ENCODE peak calls at places on chromosomes 4 and X, in seven cellular contexts. One of them, this sample, is unnamed.

GRCh38 chrX:47169273-47169672 is 24.3 kb downstream of the RBM10 start:
- DNase-seq in foreskin keratinocyte: no peak
- DNase-seq in adrenal gland: no peak
- DNase-seq in pancreas: no peak
- DNase-seq in tibial nerve: no peak
- DNase-seq in H9: peak; percentile 17
- DNase-seq in psoas muscle: no peak
- DNase-seq in this sample: no peak

GRCh38 chr4:152408514-152409327 is 127.2 kb downstream of the FBXW7 start:
- DNase-seq in foreskin keratinocyte: peak; percentile 36
- DNase-seq in adrenal gland: no peak
- DNase-seq in pancreas: no peak
- DNase-seq in tibial nerve: no peak
- DNase-seq in H9: no peak
- DNase-seq in psoas muscle: no peak
- DNase-seq in this sample: no peak

GRCh38 chr4:173413043-173413442 is 14.1 kb upstream of the SCRG1 start:
- DNase-seq in foreskin keratinocyte: no peak
- DNase-seq in adrenal gland: peak; percentile 24
- DNase-seq in pancreas: no peak
- DNase-seq in tibial nerve: peak; percentile 36
- DNase-seq in H9: no peak
- DNase-seq in psoas muscle: no peak
- DNase-seq in this sample: no peak

GRCh38 chr4:104938624-104939023 is 208.1 kb upstream of the TET2 start:
- DNase-seq in foreskin keratinocyte: no peak
- DNase-seq in adrenal gland: no peak
- DNase-seq in pancreas: no peak
- DNase-seq in tibial nerve: no peak
- DNase-seq in H9: no peak
- DNase-seq in psoas muscle: no peak
- DNase-seq in this sample: no peak

GRCh38 chrX:13084611-13085010 is 40.2 kb upstream of the FAM9C start:
- DNase-seq in foreskin keratinocyte: no peak
- DNase-seq in adrenal gland: no peak
- DNase-seq in pancreas: no peak
- DNase-seq in tibial nerve: no peak
- DNase-seq in H9: no peak
- DNase-seq in psoas muscle: no peak
- DNase-seq in this sample: no peak

GRCh38 chr4:80751200-80751599 is 279.3 kb upstream of the BMP3 start:
- DNase-seq in foreskin keratinocyte: no peak
- DNase-seq in adrenal gland: no peak
- DNase-seq in pancreas: no peak
- DNase-seq in tibial nerve: no peak
- DNase-seq in H9: peak; percentile 38
- DNase-seq in psoas muscle: no peak
- DNase-seq in this sample: no peak

GRCh38 chrX:105488731-105489130 is 268.2 kb upstream of the TEX13A start:
- DNase-seq in foreskin keratinocyte: no peak
- DNase-seq in adrenal gland: no peak
- DNase-seq in pancreas: no peak
- DNase-seq in tibial nerve: no peak
- DNase-seq in H9: no peak
- DNase-seq in psoas muscle: no peak
- DNase-seq in this sample: no peak

GRCh38 chr4:118112647-118113046 is 78.4 kb downstream of the NDST3 start:
- DNase-seq in foreskin keratinocyte: peak; percentile 30
- DNase-seq in adrenal gland: no peak
- DNase-seq in pancreas: no peak
- DNase-seq in tibial nerve: no peak
- DNase-seq in H9: no peak
- DNase-seq in psoas muscle: no peak
- DNase-seq in this sample: no peak

GRCh38 chr4:93710101-93710846 is 118.3 kb upstream of the ATOH1 start:
- DNase-seq in foreskin keratinocyte: peak; percentile 6
- DNase-seq in adrenal gland: no peak
- DNase-seq in pancreas: no peak
- DNase-seq in tibial nerve: no peak
- DNase-seq in H9: peak; percentile 56
- DNase-seq in psoas muscle: no peak
- DNase-seq in this sample: no peak
- TF ChIP-seq CTCF in foreskin keratinocyte: peak; percentile 67
- TF ChIP-seq CTCF in adrenal gland: no peak
- TF ChIP-seq CTCF in pancreas: no peak
- TF ChIP-seq CTCF in tibial nerve: no peak
- TF ChIP-seq CTCF in H9: peak; percentile 82
- TF ChIP-seq CTCF in psoas muscle: peak; percentile 10
- TF ChIP-seq CTCF in this sample: no peak

DNA sequence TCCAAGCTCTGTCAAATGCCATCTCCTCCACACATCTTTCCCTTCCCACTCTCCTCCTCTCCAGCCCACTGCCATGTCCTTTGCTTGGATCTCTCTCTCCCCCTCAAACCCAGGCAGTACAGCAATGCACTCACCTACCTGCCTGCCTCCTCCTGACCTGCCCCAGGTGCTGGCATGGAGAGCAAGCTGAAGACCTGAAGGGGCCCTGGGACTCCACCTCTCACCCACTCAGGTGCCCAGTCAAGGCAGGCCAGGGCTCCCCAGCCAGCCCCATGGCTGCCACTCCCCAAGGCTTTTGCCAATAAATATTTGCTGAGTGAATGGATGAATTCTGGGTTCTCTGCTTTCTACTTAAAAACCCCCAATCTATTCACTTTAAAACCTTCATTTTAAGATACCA is 12.6 kb upstream of the PHKA2 start:
- DNase-seq in foreskin keratinocyte: no peak
- DNase-seq in adrenal gland: no peak
- DNase-seq in pancreas: no peak
- DNase-seq in tibial nerve: no peak
- DNase-seq in H9: no peak
- DNase-seq in psoas muscle: no peak
- DNase-seq in this sample: no peak
- H3K27me3 ChIP-seq in foreskin keratinocyte: no peaks in the 10 kb centered on the region
- H3K27me3 ChIP-seq in adrenal gland: no peaks in the 10 kb centered on the region
- H3K27me3 ChIP-seq in pancreas: no peaks in the 10 kb centered on the region
- H3K27me3 ChIP-seq in tibial nerve: no peaks in the 10 kb centered on the region
- H3K27me3 ChIP-seq in H9: no peaks in the 10 kb centered on the region
- H3K27me3 ChIP-seq in psoas muscle: no peaks in the 10 kb centered on the region
- H3K27me3 ChIP-seq in this sample: no peaks in the 10 kb centered on the region

GRCh38 chrX:147072747-147073146 is 258.2 kb upstream of the CXorf51A start:
- DNase-seq in foreskin keratinocyte: no peak
- DNase-seq in adrenal gland: no peak
- DNase-seq in pancreas: no peak
- DNase-seq in tibial nerve: no peak
- DNase-seq in H9: no peak
- DNase-seq in psoas muscle: no peak
- DNase-seq in this sample: no peak

DNA sequence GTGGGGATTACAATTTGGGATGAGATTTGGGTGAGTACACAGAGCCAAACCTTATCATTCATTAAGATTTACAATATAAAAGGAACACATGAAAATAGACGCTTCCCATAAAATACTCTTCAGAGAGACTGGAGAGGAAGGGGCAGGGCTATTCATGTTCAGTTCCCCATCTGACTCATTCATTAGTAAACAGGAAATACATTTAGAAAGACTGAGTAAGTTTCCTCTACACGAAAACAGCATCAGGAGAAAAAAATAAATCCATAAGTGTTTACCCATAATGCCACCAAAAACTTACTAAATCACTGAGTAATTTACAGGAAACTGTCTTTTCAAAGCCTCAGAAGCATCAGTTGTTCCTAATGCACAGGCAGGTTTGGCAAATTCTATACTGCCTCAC is 255.4 kb upstream of the CXorf51A start:
- DNase-seq in foreskin keratinocyte: no peak
- DNase-seq in adrenal gland: no peak
- DNase-seq in pancreas: no peak
- DNase-seq in tibial nerve: no peak
- DNase-seq in H9: no peak
- DNase-seq in psoas muscle: no peak
- DNase-seq in this sample: no peak
- H3K27ac ChIP-seq in foreskin keratinocyte: no peak overlapping the region
- H3K27ac ChIP-seq in adrenal gland: no peak overlapping the region
- H3K27ac ChIP-seq in pancreas: no peak overlapping the region
- H3K27ac ChIP-seq in tibial nerve: no peak overlapping the region
- H3K27ac ChIP-seq in H9: no peak overlapping the region
- H3K27ac ChIP-seq in psoas muscle: no peak overlapping the region
- H3K27ac ChIP-seq in this sample: no peak overlapping the region

DNA sequence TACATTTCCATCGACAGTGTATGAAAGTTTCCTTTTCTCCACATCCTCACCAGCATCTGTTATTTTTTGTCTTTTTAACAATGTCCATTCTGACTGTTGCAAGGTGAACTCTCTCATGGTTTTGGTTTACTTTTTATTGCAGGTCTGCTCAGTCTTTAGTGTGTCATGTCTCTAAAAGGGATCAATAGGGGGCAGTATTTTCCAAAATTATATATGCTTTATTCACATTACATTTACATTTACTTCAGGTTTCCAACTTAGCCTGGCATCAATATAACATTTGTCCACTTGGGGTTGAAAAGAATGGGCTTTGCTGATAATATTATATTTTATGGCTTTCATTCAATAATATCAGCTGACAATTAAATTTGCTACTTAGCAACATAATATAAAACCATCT is 265.0 kb upstream of the SLITRK2 start:
- DNase-seq in foreskin keratinocyte: no peak
- DNase-seq in adrenal gland: no peak
- DNase-seq in pancreas: no peak
- DNase-seq in tibial nerve: no peak
- DNase-seq in H9: no peak
- DNase-seq in psoas muscle: no peak
- DNase-seq in this sample: no peak
- TF ChIP-seq CTCF in foreskin keratinocyte: no peak
- TF ChIP-seq CTCF in adrenal gland: no peak
- TF ChIP-seq CTCF in pancreas: no peak
- TF ChIP-seq CTCF in tibial nerve: no peak
- TF ChIP-seq CTCF in H9: peak; percentile 54
- TF ChIP-seq CTCF in psoas muscle: no peak
- TF ChIP-seq CTCF in this sample: no peak

GRCh38 chr4:13537832-13538177 is 6.5 kb downstream of the NKX3-2 start:
- DNase-seq in foreskin keratinocyte: no peak
- DNase-seq in adrenal gland: no peak
- DNase-seq in pancreas: no peak
- DNase-seq in tibial nerve: no peak
- DNase-seq in H9: no peak
- DNase-seq in psoas muscle: no peak
- DNase-seq in this sample: no peak

GRCh38 chr4:13539047-13539720 is 5.1 kb downstream of the NKX3-2 start:
- DNase-seq in foreskin keratinocyte: peak; percentile 9
- DNase-seq in adrenal gland: no peak
- DNase-seq in pancreas: no peak
- DNase-seq in tibial nerve: no peak
- DNase-seq in H9: no peak
- DNase-seq in psoas muscle: no peak
- DNase-seq in this sample: no peak

GRCh38 chr4:13537011-13537831 is 7.1 kb downstream of the NKX3-2 start:
- DNase-seq in foreskin keratinocyte: no peak
- DNase-seq in adrenal gland: no peak
- DNase-seq in pancreas: no peak
- DNase-seq in tibial nerve: no peak
- DNase-seq in H9: no peak
- DNase-seq in psoas muscle: no peak
- DNase-seq in this sample: no peak

GRCh38 chr4:13539721-13540445 is 4.4 kb downstream of the NKX3-2 start:
- DNase-seq in foreskin keratinocyte: no peak
- DNase-seq in adrenal gland: no peak
- DNase-seq in pancreas: no peak
- DNase-seq in tibial nerve: no peak
- DNase-seq in H9: peak; percentile 44
- DNase-seq in psoas muscle: no peak
- DNase-seq in this sample: no peak

GRCh38 chr4:13538427-13538973 is 5.8 kb downstream of the NKX3-2 start:
- DNase-seq in foreskin keratinocyte: no peak
- DNase-seq in adrenal gland: no peak
- DNase-seq in pancreas: no peak
- DNase-seq in tibial nerve: no peak
- DNase-seq in H9: no peak
- DNase-seq in psoas muscle: no peak
- DNase-seq in this sample: no peak
- H3K27me3 ChIP-seq in foreskin keratinocyte: peaks cover 100% of the 10 kb centered on the region
- H3K27me3 ChIP-seq in adrenal gland: peaks cover 97% of the 10 kb centered on the region
- H3K27me3 ChIP-seq in pancreas: peaks cover 13% of the 10 kb centered on the region
- H3K27me3 ChIP-seq in tibial nerve: peaks cover 2% of the 10 kb centered on the region
- H3K27me3 ChIP-seq in H9: peaks cover 100% of the 10 kb centered on the region
- H3K27me3 ChIP-seq in psoas muscle: peaks cover 100% of the 10 kb centered on the region
- H3K27me3 ChIP-seq in this sample: peaks cover 98% of the 10 kb centered on the region

GRCh38 chr4:146245899-146246298 is 31.6 kb downstream of the REELD1 start:
- DNase-seq in foreskin keratinocyte: no peak
- DNase-seq in adrenal gland: peak; percentile 81
- DNase-seq in pancreas: no peak
- DNase-seq in tibial nerve: no peak
- DNase-seq in H9: no peak
- DNase-seq in psoas muscle: no peak
- DNase-seq in this sample: no peak

GRCh38 chr4:146246381-146246780 is 32.0 kb downstream of the REELD1 start:
- DNase-seq in foreskin keratinocyte: no peak
- DNase-seq in adrenal gland: no peak
- DNase-seq in pancreas: no peak
- DNase-seq in tibial nerve: no peak
- DNase-seq in H9: no peak
- DNase-seq in psoas muscle: no peak
- DNase-seq in this sample: no peak

GRCh38 chr4:146244496-146244895 is 30.2 kb downstream of the REELD1 start:
- DNase-seq in foreskin keratinocyte: no peak
- DNase-seq in adrenal gland: no peak
- DNase-seq in pancreas: no peak
- DNase-seq in tibial nerve: no peak
- DNase-seq in H9: no peak
- DNase-seq in psoas muscle: no peak
- DNase-seq in this sample: no peak

GRCh38 chr4:146243883-146244277 is 29.5 kb downstream of the REELD1 start:
- DNase-seq in foreskin keratinocyte: no peak
- DNase-seq in adrenal gland: no peak
- DNase-seq in pancreas: no peak
- DNase-seq in tibial nerve: no peak
- DNase-seq in H9: no peak
- DNase-seq in psoas muscle: no peak
- DNase-seq in this sample: no peak

GRCh38 chr4:146245246-146245645 is 30.9 kb downstream of the REELD1 start:
- DNase-seq in foreskin keratinocyte: no peak
- DNase-seq in adrenal gland: peak; percentile 57
- DNase-seq in pancreas: no peak
- DNase-seq in tibial nerve: no peak
- DNase-seq in H9: no peak
- DNase-seq in psoas muscle: peak; percentile 46
- DNase-seq in this sample: no peak
- H3K27ac ChIP-seq in foreskin keratinocyte: no peak overlapping the region
- H3K27ac ChIP-seq in adrenal gland: peak overlapping the region; percentile 62
- H3K27ac ChIP-seq in pancreas: no peak overlapping the region
- H3K27ac ChIP-seq in tibial nerve: no peak overlapping the region
- H3K27ac ChIP-seq in H9: no peak overlapping the region
- H3K27ac ChIP-seq in psoas muscle: no peak overlapping the region
- H3K27ac ChIP-seq in this sample: no peak overlapping the region

GRCh38 chrX:140664939-140665338 is 44.6 kb upstream of the LINC00632 start:
- DNase-seq in foreskin keratinocyte: peak; percentile 0
- DNase-seq in adrenal gland: no peak
- DNase-seq in pancreas: no peak
- DNase-seq in tibial nerve: no peak
- DNase-seq in H9: no peak
- DNase-seq in psoas muscle: no peak
- DNase-seq in this sample: no peak
- TF ChIP-seq CTCF in foreskin keratinocyte: peak; percentile 37
- TF ChIP-seq CTCF in adrenal gland: no peak
- TF ChIP-seq CTCF in pancreas: no peak
- TF ChIP-seq CTCF in tibial nerve: peak; percentile 13
- TF ChIP-seq CTCF in H9: peak; percentile 74
- TF ChIP-seq CTCF in psoas muscle: peak; percentile 23
- TF ChIP-seq CTCF in this sample: no peak

This sample was measured in CD4-positive, alpha-beta T cell.